ENCODE peak calls at places on chromosome 5, in four cellular contexts. S is foreskin keratinocyte, L is adrenal gland, X is cardiac fibroblast. I is an unnamed sample.

GRCh38 chr5:38462972-38463633 is 93.3 kb downstream of the LIFR start:
- DNase-seq in X (no peak), L (no peak), S (no peak), I (no peak)

GRCh38 chr5:88889165-88890069 is 6.4 kb upstream of the MEF2C start:
- DNase-seq in S (no peak), X (peak; percentile 56), L (peak; percentile 80), I (peak; percentile 46)

GRCh38 chr5:67215592-67216471 is 19.2 kb upstream of the CD180 start:
- DNase-seq in L (peak; percentile 78), S (no peak), X (peak; percentile 43), I (peak; percentile 59)

GRCh38 chr5:140925806-140926205 is 293 bp upstream of the PCDHAC1 start:
- DNase-seq in S (no peak), L (no peak), X (no peak), I (no peak)

GRCh38 chr5:62133426-62133825 is 172.6 kb upstream of the KIF2A start:
- DNase-seq in S (no peak), X (no peak), L (no peak), I (no peak)

GRCh38 chr5:141354900-141355469 is at the start of gene PCDHGA4:
- DNase-seq in L (no peak), S (no peak), X (peak; percentile 50), I (no peak)

GRCh38 chr5:96151891-96152290 is 190.2 kb upstream of the ELL2 start:
- DNase-seq in L (no peak), S (no peak), X (no peak), I (no peak)

GRCh38 chr5:137994556-137994955 is 38.3 kb downstream of the FAM13B start:
- DNase-seq in X (no peak), S (no peak), L (no peak), I (no peak)

GRCh38 chr5:37370550-37370863 is 399 bp downstream of the NUP155 start:
- DNase-seq in L (no peak), X (peak; percentile 4), S (no peak), I (no peak)

GRCh38 chr5:143237664-143238063 is 165.8 kb downstream of the NR3C1 start:
- DNase-seq in X (no peak), S (no peak), L (no peak), I (no peak)

GRCh38 chr5:141533897-141534296 is 45.0 kb downstream of the PCDHGC5 start:
- DNase-seq in S (no peak), L (no peak), X (no peak), I (no peak)

GRCh38 chr5:2656186-2656585 is 95.3 kb downstream of the IRX2 start:
- DNase-seq in X (no peak), S (peak; percentile 78), L (no peak), I (no peak)

GRCh38 chr5:135245521-135246499 is 153.2 kb downstream of the MACROH2A1 start:
- DNase-seq in L (peak; percentile 21), X (peak; percentile 71), S (peak; percentile 57), I (peak; percentile 39)

GRCh38 chr5:135242496-135243193 is 156.4 kb downstream of the MACROH2A1 start:
- DNase-seq in S (no peak), X (peak; percentile 35), L (peak; percentile 62), I (no peak)

GRCh38 chr5:65961644-65962043 is 35.3 kb downstream of the ERBIN start:
- DNase-seq in L (no peak), X (peak; percentile 68), S (no peak), I (no peak)

GRCh38 chr5:116738270-116738947 is 163.8 kb upstream of the SEMA6A start:
- DNase-seq in L (peak; percentile 32), X (no peak), S (no peak), I (no peak)

GRCh38 chr5:34834794-34835089 is 4.2 kb upstream of the TTC23L start:
- DNase-seq in L (no peak), S (no peak), X (no peak), I (no peak)

GRCh38 chr5:168159425-168159824 is 132.0 kb upstream of the WWC1 start:
- DNase-seq in L (no peak), S (no peak), X (no peak), I (peak; percentile 62)

GRCh38 chr5:23318166-23318565 is 189.2 kb upstream of the PRDM9 start:
- DNase-seq in X (peak; percentile 2), S (no peak), L (no peak), I (no peak)

GRCh38 chr5:163790497-163790896 is 285.1 kb downstream of the MAT2B start:
- DNase-seq in X (peak; percentile 43), S (no peak), L (no peak), I (no peak)

GRCh38 chr5:33523208-33523771 is 82.5 kb downstream of the TARS1 start:
- DNase-seq in L (no peak), X (no peak), S (no peak), I (no peak)

GRCh38 chr5:28516657-28517175 is 1478.3 kb upstream of the CDH9 start:
- DNase-seq in S (no peak), L (no peak), X (no peak), I (no peak)

GRCh38 chr5:140633081-140633471 is at the start of gene CD14:
- DNase-seq in X (peak; percentile 48), S (peak; percentile 48), L (peak; percentile 89), I (peak; percentile 66)

GRCh38 chr5:168624850-168625357 is 45.7 kb upstream of the PANK3 start:
- DNase-seq in S (no peak), L (no peak), X (no peak), I (no peak)

GRCh38 chr5:45796959-45797553 is 100.9 kb upstream of the HCN1 start:
- DNase-seq in X (no peak), S (no peak), L (no peak), I (no peak)

GRCh38 chr5:16618138-16618897 is 1.5 kb upstream of the RETREG1 start:
- DNase-seq in L (no peak), X (no peak), S (no peak), I (no peak)

GRCh38 chr5:139431706-139432105 is 7.6 kb downstream of the DNAJC18 start:
- DNase-seq in S (no peak), X (no peak), L (no peak), I (no peak)

GRCh38 chr5:26903469-26903868 is 134.9 kb downstream of the CDH9 start:
- DNase-seq in X (no peak), L (no peak), S (no peak), I (no peak)

GRCh38 chr5:180090769-180091546 is 19.4 kb upstream of the RNF130 start:
- DNase-seq in L (peak; percentile 48), X (peak; percentile 33), S (no peak), I (peak; percentile 64)
- TF ChIP-seq CTCF in L (no peak), X (peak; percentile 25), S (peak; percentile 49), I (no peak)

DNA sequence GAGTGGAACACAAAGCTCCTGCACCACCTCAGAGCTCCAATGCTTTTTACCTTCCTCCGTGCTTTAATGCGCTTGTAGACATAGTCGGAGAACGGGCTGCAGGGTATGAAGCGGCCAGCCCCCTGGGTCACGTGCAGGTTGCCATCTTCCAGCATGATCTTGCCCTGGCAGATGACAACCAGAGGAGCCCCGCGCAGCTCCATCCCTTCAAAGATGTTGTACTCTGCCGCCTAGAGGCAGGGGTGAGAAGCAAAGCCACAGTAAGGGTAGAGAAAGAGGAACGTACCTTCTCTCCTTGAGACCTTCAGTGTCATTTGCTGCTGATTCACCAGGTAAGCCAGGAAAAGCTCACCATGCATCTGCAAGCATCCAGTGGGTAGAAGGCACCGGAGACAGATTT is 112.3 kb downstream of the DPYSL3 start:
- DNase-seq in L (no peak), X (no peak), S (no peak), I (peak; percentile 8)
- TF ChIP-seq CTCF in L (no peak), X (no peak), S (peak; percentile 11), I (peak; percentile 52)

DNA sequence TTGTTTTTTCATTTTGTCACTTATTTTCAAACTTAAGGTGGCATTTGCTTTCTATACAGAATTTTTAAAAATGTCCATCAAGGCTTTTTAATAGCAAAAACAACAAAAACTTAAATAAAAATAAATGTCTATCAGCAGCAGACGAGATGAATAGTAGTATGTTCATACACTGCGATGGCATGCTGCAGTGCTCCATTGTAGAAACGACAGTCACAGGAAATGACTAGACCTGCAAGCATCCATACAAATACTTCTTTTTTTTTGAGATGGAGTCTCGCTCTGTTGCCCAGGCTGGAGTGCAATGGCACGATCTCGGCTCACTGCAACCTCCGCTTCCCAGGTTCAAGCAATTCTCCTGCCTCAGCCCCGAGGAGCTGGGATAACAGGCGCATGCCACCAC is 41.4 kb downstream of the COL23A1 start:
- DNase-seq in S (no peak), X (peak; percentile 40), L (no peak), I (no peak)
- TF ChIP-seq CTCF in S (no peak), X (no peak), L (no peak), I (no peak)

GRCh38 chr5:7705736-7706135 is 145.2 kb downstream of the CFAP90 start:
- DNase-seq in L (no peak), S (no peak), X (no peak), I (no peak)

GRCh38 chr5:7706214-7706613 is 144.7 kb downstream of the CFAP90 start:
- DNase-seq in L (no peak), X (no peak), S (no peak), I (no peak)

GRCh38 chr5:7705261-7705660 is 145.7 kb downstream of the CFAP90 start:
- DNase-seq in S (no peak), X (no peak), L (no peak), I (no peak)
- TF ChIP-seq CTCF in S (no peak), X (no peak), L (no peak), I (no peak)

GRCh38 chr5:177303925-177304391 is 359 bp downstream of the PRELID1 start:
- DNase-seq in S (no peak), L (no peak), X (peak; percentile 24), I (no peak)

GRCh38 chr5:177301503-177302165 is 1.9 kb downstream of the RAB24 start:
- DNase-seq in S (peak; percentile 92), L (peak; percentile 66), X (no peak), I (peak; percentile 86)

GRCh38 chr5:177302354-177303110 is 987 bp downstream of the RAB24 start:
- DNase-seq in S (no peak), X (peak; percentile 17), L (no peak), I (no peak)

GRCh38 chr5:177304392-177305119 is 957 bp downstream of the PRELID1 start:
- DNase-seq in L (no peak), X (peak; percentile 35), S (no peak), I (no peak)

DNA sequence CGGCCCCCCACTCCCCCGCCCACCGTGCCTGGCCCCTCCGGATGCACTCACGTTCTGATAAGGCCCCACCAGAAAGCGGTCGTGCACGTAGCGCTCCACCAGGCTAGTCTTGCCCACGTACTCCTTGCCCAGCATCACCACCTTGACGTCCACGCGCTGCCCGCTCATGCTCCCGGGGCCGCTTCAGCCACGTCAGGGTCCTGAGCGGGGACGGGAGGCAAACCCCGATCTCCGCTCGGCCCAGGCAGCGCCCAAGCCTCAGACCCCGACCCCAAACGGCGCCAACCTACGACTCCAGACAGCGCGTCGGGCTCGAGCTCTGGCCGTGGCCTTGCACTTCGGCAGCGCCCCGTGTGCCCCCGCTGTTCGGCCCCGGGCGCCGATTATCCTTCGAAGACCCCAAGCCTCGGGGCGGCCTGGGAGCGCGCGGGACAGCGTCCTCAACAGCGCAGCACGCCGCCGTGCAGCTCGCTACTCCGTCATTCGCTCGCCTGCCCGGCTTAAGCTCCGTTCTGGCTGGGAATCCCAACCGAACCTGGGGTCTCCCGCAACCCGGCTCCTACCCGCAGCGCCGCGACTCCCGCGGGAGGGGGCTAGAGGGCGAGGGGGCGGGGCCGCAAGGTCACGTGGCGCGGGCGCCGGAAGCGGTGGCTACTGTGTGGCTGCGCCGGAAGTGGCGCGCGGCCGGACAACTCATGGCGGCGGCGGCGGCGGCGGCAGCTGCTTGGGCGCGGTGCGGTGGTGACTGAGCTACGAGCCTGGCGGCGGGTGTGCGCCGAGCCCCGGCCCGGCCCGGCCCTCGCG is at the start of the genes PRELID1 and RAB24:
- DNase-seq in S (no peak), L (peak; percentile 88), X (peak; percentile 81), I (peak; percentile 96)
- TF ChIP-seq CTCF in S (peak; percentile 56), L (no peak), X (peak; percentile 7), I (peak; percentile 74)